ENCODE peak calls at places on chromosomes 4 and X, in eight cellular contexts. F is esophagus muscularis mucosa, N is suprapubic skin, T is prostate gland, Y is H1, G is endothelial cell of umbilical vein, L is HCT116, Z is GM12878. S is an unnamed sample.

GRCh38 chrX:19541931-19542330 is 26.6 kb upstream of the MAP3K15 start:
- DNase-seq in L (no peak), N (no peak), F (no peak), T (no peak), Z (no peak), Y (no peak), G (no peak), S (no peak)

GRCh38 chr4:161320377-161320776 is 843.4 kb downstream of the FSTL5 start:
- DNase-seq in T (no peak), L (peak), G (peak), Y (no peak), F (no peak), N (no peak), Z (no peak), S (no peak)

GRCh38 chr4:5923306-5923830 is 30.5 kb upstream of the CRMP1 start:
- DNase-seq in Z (no peak), Y (no peak), G (no peak), F (no peak), L (no peak), N (no peak), T (no peak), S (no peak)

GRCh38 chr4:53644607-53645006 is 53.3 kb upstream of the LNX1 start:
- DNase-seq in G (no peak), N (no peak), Y (no peak), T (peak), Z (no peak), L (no peak), F (no peak), S (peak)

GRCh38 chrX:70132244-70132643 is 1.0 kb upstream of the IGBP1 start:
- DNase-seq in F (no peak), Y (no peak), G (no peak), Z (no peak), T (no peak), L (no peak), N (no peak), S (no peak)

GRCh38 chr4:121336706-121337105 is 44.1 kb downstream of the QRFPR start:
- DNase-seq in F (no peak), T (no peak), L (no peak), Z (no peak), G (no peak), N (no peak), Y (no peak), S (no peak)

GRCh38 chr4:79982587-79983327 is 90.3 kb downstream of the ANTXR2 start:
- DNase-seq in T (no peak), Z (no peak), Y (no peak), G (peak), F (no peak), L (no peak), N (no peak), S (no peak)

GRCh38 chr4:184825394-184826314 is at the start of gene ACSL1:
- DNase-seq in N (peak), G (peak), T (peak), F (no peak), Y (peak), L (no peak), Z (no peak), S (peak)

GRCh38 chrX:63718010-63718694 is 66.9 kb downstream of the ARHGEF9 start:
- DNase-seq in G (no peak), F (no peak), T (no peak), L (no peak), N (no peak), Y (no peak), Z (no peak), S (no peak)

DNA sequence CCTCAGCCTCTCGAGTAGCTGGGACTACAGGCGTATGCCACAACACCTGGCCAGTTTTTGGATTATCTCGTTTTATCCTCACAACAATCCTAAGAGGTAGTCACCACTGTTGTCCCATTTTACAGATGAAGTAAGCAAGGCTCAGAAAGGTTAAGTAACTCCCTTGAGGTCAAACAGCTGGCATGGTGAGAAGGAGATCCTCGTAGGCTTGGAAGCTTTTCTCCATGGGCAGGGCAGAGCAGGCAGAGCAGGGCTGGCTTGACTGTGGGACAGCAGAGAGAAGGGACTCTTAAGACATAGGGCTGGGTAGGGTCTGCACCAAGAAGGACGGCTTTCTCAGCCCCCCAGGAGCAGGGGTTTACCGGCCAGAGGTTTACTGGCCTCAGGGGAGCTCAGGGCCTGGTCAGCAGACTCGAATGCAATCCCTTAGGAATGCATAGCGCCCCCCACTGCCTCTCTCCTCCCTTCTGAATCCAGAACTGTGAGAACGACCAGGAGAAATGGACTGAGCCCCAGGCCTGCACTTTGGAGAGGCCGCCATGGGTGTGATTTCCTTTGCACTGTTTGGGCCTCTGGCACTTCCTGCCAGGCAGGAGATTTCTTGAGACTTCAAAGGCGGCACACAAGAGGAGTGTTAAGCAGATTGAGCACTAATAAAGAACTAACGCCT is 14.0 kb upstream of the CDKN2AIP start:
- DNase-seq in Z (no peak), T (no peak), L (no peak), Y (peak), F (no peak), G (peak), N (no peak), S (no peak)
- TF ChIP-seq CTCF in Z (no peak), T (no peak), L (no peak), Y (no peak), F (no peak), G (no peak), N (no peak), S (no peak)

GRCh38 chr4:186298034-186298647 is 32.2 kb downstream of the F11 start:
- DNase-seq in N (no peak), T (no peak), G (no peak), Z (no peak), F (no peak), L (no peak), Y (peak), S (peak)

GRCh38 chr4:186304216-186304615 is 38.2 kb downstream of the F11 start:
- DNase-seq in N (no peak), Z (no peak), Y (no peak), T (no peak), L (no peak), F (no peak), G (no peak), S (no peak)

GRCh38 chr4:186297013-186297645 is 31.1 kb downstream of the F11 start:
- DNase-seq in Y (no peak), G (peak), T (peak), L (peak), Z (no peak), N (no peak), F (no peak), S (peak)

GRCh38 chr4:186299291-186299690 is 33.3 kb downstream of the F11 start:
- DNase-seq in N (no peak), F (no peak), Y (no peak), L (no peak), G (no peak), Z (no peak), T (no peak), S (no peak)

GRCh38 chr4:186300659-186301377 is 34.8 kb downstream of the F11 start:
- DNase-seq in L (no peak), N (no peak), T (no peak), F (no peak), G (no peak), Z (no peak), Y (no peak), S (no peak)
- TF ChIP-seq POLR2AphosphoS5 in L (no peak), N (no peak), T (no peak), F (no peak), G (no peak), Z (no peak), Y (no peak), S (no peak)

GRCh38 chrX:107731831-107732502 is 43.6 kb downstream of the TSC22D3 start:
- DNase-seq in F (peak), Z (no peak), G (peak), L (peak), N (peak), Y (no peak), T (peak), S (no peak)
- H3K4me3 ChIP-seq in F (no peak), Z (no peak), G (no peak), L (no peak), N (no peak), Y (no peak), T (no peak), S (no peak)

DNA sequence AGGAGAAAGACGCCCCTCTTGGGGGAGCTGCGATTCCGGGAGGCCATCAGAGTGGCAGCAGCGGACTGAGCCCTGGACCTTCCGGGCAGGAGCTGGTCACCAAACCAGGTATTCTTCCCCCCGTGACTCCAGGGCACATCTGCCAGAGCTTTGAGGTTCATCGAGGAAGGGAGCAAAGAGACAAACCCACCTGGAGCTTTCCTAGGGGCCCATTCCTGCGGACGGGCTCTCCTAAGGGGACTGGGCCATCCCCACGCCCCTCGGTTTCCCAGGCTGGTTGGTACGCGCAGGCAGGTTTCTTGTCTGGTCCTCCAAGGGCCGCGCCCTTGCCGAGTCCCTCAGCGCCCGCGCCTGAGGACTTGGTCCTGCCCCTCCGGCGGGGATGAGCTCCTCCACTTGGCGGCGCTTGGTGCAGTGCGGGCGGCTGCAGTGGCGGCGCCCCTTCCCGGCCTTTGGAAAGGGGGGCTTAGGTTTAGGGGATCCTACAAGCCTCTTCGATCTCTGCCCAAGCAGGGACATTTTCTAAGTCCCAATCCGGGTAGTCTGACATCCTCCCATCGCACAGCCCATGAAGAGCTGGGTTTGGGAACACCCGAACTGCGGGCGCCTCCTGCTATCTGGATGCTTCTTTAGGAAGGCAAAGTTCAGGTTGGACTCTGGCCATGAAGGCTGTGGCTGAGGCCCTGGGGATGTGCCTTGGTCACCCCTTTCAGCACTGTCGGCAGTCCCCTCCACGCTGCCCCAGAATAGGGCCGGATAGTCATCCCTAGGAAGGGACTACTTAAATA is 543 bp downstream of the STBD1 start:
- DNase-seq in F (no peak), Z (no peak), G (peak), N (peak), L (no peak), T (peak), Y (peak), S (peak)
- TF ChIP-seq CTCF in F (peak), Z (no peak), G (peak), N (no peak), L (no peak), T (peak), Y (peak), S (peak)

GRCh38 chr4:173489514-173489913 is 40.5 kb downstream of the HAND2 start:
- DNase-seq in Z (no peak), F (no peak), L (no peak), Y (no peak), N (no peak), T (no peak), G (no peak), S (no peak)
- TF ChIP-seq POLR2AphosphoS5 in Z (no peak), F (no peak), L (no peak), Y (no peak), N (no peak), T (no peak), G (no peak), S (no peak)

DNA sequence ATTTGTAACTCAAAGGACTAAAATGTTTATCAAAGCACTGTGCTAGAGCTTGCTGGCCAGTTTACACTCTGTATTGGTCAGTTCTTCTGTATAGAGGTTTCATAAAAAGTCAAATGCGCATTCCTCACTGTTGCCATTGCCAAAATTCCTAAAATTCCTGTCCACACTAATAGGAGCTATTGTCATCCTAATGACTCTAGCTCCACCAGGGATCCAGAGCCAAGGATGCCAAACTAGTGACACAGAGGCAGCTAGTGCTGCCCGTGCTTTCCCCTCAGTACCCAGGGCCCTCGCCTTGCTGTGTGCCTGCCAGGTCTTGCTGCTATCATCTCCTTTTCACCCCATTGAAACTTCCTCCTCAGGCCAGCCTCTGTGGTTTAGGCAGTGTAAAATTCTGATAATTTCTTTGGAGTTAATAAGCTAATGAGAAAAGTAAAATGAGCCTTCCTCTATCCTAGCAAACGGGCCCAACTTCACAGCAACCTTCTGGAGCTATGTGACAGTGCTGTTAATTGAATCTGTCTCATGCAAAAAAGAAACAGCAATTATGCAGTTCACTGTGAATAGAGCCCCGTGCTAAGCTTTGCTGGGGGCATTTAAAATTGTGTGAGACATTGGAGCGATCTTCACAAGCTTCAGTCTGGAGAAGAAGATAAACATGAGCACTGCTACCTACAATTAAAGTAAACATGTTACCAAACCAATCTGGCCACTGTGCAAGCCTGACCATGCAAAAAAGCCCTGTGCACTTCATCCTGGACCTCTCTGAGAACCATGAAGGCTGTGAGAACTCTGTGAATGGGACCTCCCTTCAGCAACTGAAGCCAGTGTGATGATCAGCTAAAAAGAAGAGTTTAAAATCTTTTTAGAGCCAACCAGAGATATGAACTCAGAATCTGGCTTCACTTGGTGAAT is 43.1 kb upstream of the FGF2 start:
- DNase-seq in Z (no peak), Y (peak), F (no peak), N (no peak), T (peak), L (peak), G (peak), S (peak)
- H3K4me3 ChIP-seq in Z (no peak), Y (no peak), F (peak), N (no peak), T (no peak), L (no peak), G (no peak), S (no peak)

DNA sequence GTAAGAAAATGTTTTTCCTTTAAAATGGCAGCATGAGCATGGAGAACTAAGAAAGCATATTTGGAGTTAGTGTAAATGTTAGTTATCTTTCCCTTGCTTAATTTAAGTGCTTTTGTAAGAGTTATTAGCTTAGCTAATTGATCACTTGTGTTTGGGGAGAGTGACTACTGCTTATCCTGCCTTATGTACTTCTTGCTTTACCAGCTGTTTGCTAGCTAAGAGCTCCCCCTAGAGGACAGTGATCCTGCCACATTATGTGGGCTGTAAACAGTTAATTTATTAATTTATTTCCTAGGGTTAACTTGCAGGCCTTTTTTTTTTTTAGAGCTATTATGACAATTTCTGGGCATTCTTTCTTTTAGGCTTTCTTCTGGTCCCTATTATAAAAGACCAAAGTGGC is 435.8 kb downstream of the MAGEB5 start:
- DNase-seq in F (no peak), Z (no peak), G (no peak), N (no peak), Y (no peak), L (no peak), T (no peak), S (no peak)
- TF ChIP-seq CTCF in F (no peak), Z (no peak), G (peak), N (no peak), Y (no peak), L (peak), T (no peak), S (no peak)

DNA sequence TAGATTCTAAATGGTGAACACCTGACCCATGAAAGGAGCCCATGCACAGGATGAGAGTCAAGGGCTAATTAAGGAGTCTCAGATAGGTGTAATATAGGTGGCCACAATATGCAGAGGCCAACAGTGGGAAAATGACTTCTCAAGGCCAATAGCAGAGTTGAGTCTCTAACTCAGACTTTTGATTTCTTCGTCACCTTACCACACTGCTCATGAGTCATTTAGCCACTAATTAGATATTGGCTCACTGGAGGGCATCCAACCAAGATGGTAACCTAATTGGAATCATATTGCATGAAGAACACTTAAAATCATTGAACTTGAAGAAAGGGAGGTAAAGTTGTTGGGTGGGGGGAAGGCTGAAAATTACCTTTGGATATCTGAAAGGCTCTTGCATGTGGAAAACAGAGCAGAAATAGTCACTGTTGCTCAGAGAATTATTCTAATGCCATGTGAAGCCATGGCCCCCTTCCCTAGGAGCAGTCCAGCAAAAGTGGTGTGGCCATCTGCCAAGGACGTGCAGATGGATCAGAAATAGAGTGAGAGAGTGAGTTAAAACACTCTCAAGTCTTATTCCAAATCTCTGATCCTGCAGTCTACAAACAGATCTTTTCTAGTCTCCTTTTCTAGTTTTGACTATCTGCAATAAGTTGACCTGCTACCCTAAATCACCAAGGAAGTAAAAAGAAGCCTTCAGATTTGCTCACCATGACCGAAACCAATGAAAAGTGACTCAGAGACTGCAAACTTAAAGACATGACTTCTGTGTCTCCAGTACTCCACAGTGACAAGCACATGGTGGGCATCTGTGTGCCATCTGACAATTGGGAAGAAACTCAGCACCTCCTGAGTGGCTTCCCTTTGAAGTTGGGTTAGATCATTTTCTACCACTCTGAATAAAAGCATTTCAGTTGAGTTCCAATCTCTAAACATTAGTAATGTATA is 93.9 kb upstream of the C1QTNF7 start:
- DNase-seq in Z (peak), Y (no peak), N (no peak), T (no peak), F (no peak), G (no peak), L (no peak), S (no peak)
- TF ChIP-seq POLR2AphosphoS5 in Z (no peak), Y (no peak), N (no peak), T (no peak), F (no peak), G (no peak), L (no peak), S (no peak)

GRCh38 chr4:82965763-82966162 is 44.9 kb downstream of the LIN54 start:
- DNase-seq in L (no peak), N (no peak), T (no peak), G (no peak), F (no peak), Y (no peak), Z (no peak), S (no peak)

GRCh38 chr4:82969414-82969813 is 41.2 kb downstream of the LIN54 start:
- DNase-seq in Z (no peak), G (no peak), T (no peak), F (no peak), N (no peak), L (no peak), Y (no peak), S (no peak)

DNA sequence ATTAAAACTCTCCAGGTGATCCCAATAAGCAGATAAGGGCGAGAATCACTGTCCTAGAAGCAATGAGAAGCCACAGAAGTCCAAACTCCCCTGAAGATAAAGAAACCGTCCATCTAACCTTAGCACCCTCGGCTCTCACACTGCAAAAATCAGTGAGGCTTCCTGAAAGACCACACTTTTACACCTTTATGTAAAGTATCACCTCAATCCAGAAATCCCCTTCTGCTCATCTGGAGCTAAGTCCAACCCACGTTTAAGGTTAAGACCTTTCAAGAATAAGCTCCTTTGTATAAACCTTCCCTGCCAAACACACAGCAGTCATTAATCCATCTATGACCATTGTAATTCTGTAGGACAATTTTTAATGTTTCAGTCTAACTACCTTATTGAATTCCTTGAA is 41.7 kb downstream of the LIN54 start:
- DNase-seq in L (no peak), T (no peak), F (no peak), Z (no peak), N (no peak), G (no peak), Y (no peak), S (no peak)
- H3K4me3 ChIP-seq in L (no peak), T (no peak), F (no peak), Z (peak), N (no peak), G (no peak), Y (no peak), S (no peak)

GRCh38 chr4:76197001-76197743 is 16.5 kb downstream of the SCARB2 start:
- DNase-seq in G (no peak), N (no peak), Z (no peak), Y (no peak), F (peak), L (no peak), T (no peak), S (no peak)

GRCh38 chr4:76197971-76198410 is 15.6 kb downstream of the SCARB2 start:
- DNase-seq in F (peak), G (no peak), L (no peak), N (no peak), Z (no peak), Y (no peak), T (peak), S (peak)

GRCh38 chr4:76198411-76199237 is 15.0 kb downstream of the SCARB2 start:
- DNase-seq in Y (no peak), T (peak), G (peak), Z (peak), L (no peak), F (peak), N (no peak), S (no peak)

GRCh38 chr4:76200771-76201224 is 12.8 kb downstream of the SCARB2 start:
- DNase-seq in T (no peak), N (no peak), F (peak), L (no peak), G (no peak), Y (no peak), Z (no peak), S (no peak)

GRCh38 chr4:76199664-76200211 is 13.9 kb downstream of the SCARB2 start:
- DNase-seq in N (no peak), Y (no peak), Z (peak), F (peak), L (no peak), T (no peak), G (peak), S (no peak)
- TF ChIP-seq CTCF in N (no peak), Y (no peak), Z (peak), F (no peak), L (no peak), T (no peak), G (no peak), S (no peak)